ENCODE peak calls at places on chromosomes 11 and 22, in five cellular contexts. Y is heart right ventricle; S is GM23248; G is A549; A is CD8-positive, alpha-beta T cell. N is an unnamed sample.

GRCh38 chr11:71955898-71956456 is 27.1 kb downstream of the RNF121 start:
- DNase-seq in Y (no peak), S (no peak), G (no peak), A (no peak), N (no peak)

GRCh38 chr22:50327711-50328019 is 853 bp upstream of the DENND6B start:
- DNase-seq in Y (no peak), S (no peak), G (no peak), A (no peak), N (no peak)

GRCh38 chr11:66915866-66916265 is 42.3 kb downstream of the PC start:
- DNase-seq in Y (no peak), S (no peak), G (no peak), A (no peak), N (no peak)

GRCh38 chr11:34866375-34866774 is 49.8 kb downstream of the APIP start:
- DNase-seq in Y (no peak), S (peak; percentile 68), G (no peak), A (no peak), N (no peak)

GRCh38 chr11:64703048-64703447 is 19.9 kb downstream of the NRXN2 start:
- DNase-seq in Y (no peak), S (no peak), G (no peak), A (no peak), N (no peak)

GRCh38 chr11:131914299-131914902 is 544.0 kb downstream of the NTM start:
- DNase-seq in Y (no peak), S (peak; percentile 62), G (no peak), A (no peak), N (no peak)

GRCh38 chr11:114970908-114971645 is 292.8 kb downstream of the NXPE2 start:
- DNase-seq in Y (no peak), S (no peak), G (no peak), A (no peak), N (no peak)

GRCh38 chr11:84853841-84854497 is 773.2 kb downstream of the DLG2 start:
- DNase-seq in Y (no peak), S (no peak), G (no peak), A (no peak), N (no peak)

GRCh38 chr22:48258841-48259240 is 1496.4 kb downstream of the TBC1D22A start:
- DNase-seq in Y (no peak), S (no peak), G (no peak), A (no peak), N (no peak)

GRCh38 chr11:108897071-108897481 is 232.2 kb downstream of the DDX10 start:
- DNase-seq in Y (no peak), S (no peak), G (no peak), A (no peak), N (no peak)

GRCh38 chr11:3200388-3201111 is 18.1 kb downstream of the MRGPRG start:
- DNase-seq in Y (no peak), S (no peak), G (no peak), A (no peak), N (no peak)

GRCh38 chr11:17768547-17768946 is 34.0 kb downstream of the KCNC1 start:
- DNase-seq in Y (no peak), S (no peak), G (no peak), A (no peak), N (no peak)

GRCh38 chr22:21861290-21861848 is 6.1 kb downstream of the MAPK1 start:
- DNase-seq in Y (no peak), S (no peak), G (no peak), A (no peak), N (no peak)
- H3K4me1 ChIP-seq in Y (peaks cover 68% of the 10 kb centered on the region), S (peaks cover 22% of the 10 kb centered on the region), G (peaks cover 49% of the 10 kb centered on the region), A (peaks cover 79% of the 10 kb centered on the region), N (no peaks in the 10 kb centered on the region)

DNA sequence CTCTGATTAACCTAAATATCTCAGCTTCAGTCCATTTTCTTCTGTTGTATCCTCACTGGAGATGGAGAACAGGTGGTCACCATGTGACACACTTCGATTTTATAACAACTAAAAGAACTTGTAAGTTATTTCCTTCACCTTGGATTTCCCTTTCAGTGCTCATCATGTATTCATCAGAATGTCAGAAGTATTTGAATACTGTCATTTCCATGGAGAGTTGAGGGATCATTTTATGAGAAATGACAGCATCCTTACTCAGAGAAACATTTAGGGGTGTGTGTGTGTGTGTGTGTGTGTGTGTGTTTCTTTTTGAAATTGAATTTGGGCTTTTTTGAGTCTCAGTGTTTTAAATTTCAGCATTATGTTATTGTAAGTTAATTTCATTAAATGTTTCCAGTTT is 205.8 kb downstream of the ARHGAP42 start:
- DNase-seq in Y (no peak), S (no peak), G (no peak), A (no peak), N (no peak)
- H3K4me1 ChIP-seq in Y (no peaks in the 10 kb centered on the region), S (peaks cover 10% of the 10 kb centered on the region), G (no peaks in the 10 kb centered on the region), A (no peaks in the 10 kb centered on the region), N (no peaks in the 10 kb centered on the region)

DNA sequence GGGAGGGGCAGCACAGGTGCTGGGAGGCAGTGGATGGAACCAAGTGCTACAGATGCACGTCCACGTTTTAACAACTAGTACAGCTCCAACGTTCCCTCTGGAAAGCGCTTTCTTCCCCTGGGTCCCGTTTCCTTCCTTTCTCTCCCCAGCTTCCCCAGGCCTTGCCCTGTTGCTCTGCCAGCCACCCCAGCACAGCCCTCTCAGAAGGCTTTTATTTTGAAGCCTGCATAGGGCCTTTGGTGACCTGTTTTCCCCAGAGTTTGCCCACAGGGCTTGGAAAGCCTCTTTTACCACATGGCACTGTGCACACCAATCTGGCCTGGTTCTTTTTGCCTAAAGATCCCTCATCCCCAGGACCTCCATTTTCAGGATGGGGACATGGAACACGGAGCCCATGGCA is 13.9 kb upstream of the NCF4 start:
- DNase-seq in Y (no peak), S (no peak), G (no peak), A (no peak), N (no peak)
- H3K4me1 ChIP-seq in Y (no peaks in the 10 kb centered on the region), S (no peaks in the 10 kb centered on the region), G (no peaks in the 10 kb centered on the region), A (no peaks in the 10 kb centered on the region), N (peaks cover 3% of the 10 kb centered on the region)

DNA sequence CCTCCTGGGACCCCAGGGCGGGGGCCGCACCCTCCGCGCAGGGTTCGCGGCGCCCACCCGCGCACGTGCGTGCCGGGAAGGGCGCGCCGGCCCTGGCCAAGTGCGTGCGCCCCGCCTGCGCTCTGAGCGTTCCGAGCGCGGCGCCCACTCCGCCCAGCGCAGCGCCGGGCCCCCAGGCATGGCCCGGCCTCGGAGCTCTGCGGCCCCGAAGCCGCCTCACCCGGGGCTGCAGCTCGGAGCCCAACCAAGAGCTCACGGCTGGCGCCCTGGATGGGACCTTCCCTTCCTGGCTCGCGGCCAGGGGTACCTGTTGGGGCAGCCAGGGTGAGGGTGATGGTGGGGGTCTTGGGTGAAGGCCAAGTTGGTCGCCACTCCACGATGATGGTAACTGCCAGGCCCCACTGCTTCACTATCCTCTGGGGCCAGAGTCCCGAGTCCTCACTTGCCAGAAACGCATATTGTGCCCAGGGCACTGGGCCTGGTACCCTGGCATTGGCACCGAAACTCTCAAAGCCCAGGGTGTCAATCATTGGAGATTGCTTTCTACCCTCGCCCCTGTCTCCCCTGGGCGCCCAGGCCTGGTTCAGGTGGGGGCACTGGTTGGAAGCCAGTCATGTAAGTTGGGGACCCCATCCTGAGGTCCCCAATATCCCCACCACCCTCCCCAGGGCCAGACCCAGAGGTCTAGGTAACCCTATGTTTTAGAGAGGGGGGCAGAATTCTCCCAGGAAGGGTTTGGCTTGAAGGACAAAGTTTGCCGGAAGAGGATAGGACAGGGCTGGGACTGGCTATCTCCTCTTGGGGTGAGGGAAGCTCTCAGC is 889 bp downstream of the ANO1 start:
- DNase-seq in Y (no peak), S (no peak), G (no peak), A (no peak), N (no peak)
- H3K4me1 ChIP-seq in Y (peaks cover 7% of the 10 kb centered on the region), S (no peaks in the 10 kb centered on the region), G (no peaks in the 10 kb centered on the region), A (no peaks in the 10 kb centered on the region), N (peaks cover 3% of the 10 kb centered on the region)

DNA sequence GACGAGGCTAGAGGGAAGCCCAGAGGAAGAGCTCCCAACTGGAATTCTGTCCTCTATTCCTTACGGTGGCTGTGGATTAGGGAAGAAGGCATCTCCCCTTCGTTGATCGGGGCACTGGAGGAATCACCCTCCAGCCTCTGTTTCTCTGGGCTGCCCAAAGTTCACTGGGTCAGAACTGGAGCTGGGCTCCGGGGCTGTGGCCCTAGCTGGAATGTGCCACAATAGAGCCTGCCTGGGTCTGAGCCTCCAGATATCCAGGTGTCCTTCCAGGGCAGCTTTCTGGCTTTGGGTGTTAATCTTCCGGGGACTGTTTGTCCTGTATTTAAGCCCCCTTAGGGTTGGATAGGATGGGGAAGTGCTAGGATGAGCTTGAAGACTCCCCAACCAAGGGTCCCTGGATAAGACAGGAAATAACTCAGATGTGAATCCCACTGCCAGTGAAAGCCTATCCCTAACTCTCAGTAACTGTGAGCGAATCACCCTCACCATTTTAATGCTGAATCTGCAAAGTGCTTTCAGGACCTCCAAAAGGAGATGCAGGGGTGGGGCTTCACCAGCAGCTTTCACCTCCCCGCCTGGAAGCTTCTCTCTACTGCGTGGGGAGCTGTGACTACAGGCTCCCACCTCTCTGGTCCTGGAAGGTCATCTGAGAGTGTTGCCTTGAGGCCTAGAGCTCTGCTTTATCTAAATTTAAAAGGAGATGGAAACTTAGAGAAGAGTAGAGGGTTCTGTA is 9.5 kb downstream of the YPEL4 start:
- DNase-seq in Y (no peak), S (no peak), G (no peak), A (no peak), N (no peak)
- H3K4me1 ChIP-seq in Y (peaks cover 30% of the 10 kb centered on the region), S (peaks cover 14% of the 10 kb centered on the region), G (peaks cover 30% of the 10 kb centered on the region), A (peaks cover 22% of the 10 kb centered on the region), N (peaks cover 13% of the 10 kb centered on the region)

DNA sequence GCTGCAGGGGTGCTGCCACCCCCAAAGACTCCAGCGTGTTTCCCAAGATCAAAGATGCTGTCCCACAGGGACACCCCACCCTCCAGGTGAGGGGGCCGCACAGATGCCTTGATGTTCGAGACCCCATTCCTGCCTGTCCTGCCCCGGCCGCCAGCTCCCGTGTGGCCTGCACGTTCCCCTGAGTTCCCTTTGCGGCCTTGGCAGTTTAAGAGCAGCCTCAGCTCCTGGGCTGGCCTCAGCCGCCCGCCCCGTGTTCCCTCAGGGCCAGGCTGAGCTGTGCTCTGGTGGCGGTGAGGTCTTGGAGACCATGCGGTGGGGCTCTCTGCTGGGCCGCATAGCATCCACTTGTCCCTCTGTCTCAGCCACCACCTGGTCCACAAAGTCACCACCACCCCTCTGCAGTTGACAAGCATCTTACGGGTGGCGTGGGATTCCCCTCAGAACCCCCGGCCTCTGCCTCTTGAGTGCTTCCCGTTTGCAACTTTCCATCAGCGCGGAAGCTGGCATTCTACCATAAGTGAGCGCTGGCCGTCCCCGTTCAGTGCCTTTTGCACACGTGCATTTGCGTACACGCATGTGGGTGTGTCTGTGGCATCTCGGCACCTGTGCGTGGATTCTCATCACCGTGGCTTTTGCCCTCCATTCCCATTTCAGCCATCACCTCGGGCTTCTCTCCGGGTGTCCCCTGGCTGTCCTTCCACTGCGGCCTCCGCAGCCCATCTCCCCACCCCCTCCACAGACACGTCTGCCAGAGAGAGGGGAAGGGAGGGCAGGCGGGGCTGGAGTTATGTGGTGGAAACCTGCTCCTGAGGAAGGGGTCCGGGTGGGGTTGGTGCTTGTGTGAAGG is 35.9 kb downstream of the CTTN start:
- DNase-seq in Y (no peak), S (no peak), G (no peak), A (no peak), N (no peak)
- H3K4me1 ChIP-seq in Y (no peaks in the 10 kb centered on the region), S (no peaks in the 10 kb centered on the region), G (no peaks in the 10 kb centered on the region), A (no peaks in the 10 kb centered on the region), N (no peaks in the 10 kb centered on the region)

N was measured in iPS DF 6.9.